ENCODE peak calls at places on chromosomes 2 and 18, in four cellular contexts. D, F, C and O are unnamed samples.

GRCh38 chr18:78735131-78736014 is 244.2 kb upstream of the SALL3 start:
- DNase-seq in D (no peak), F (no peak), C (no peak), O (no peak)

GRCh38 chr2:165015052-165015642 is 59.8 kb upstream of the SLC38A11 start:
- DNase-seq in D (peak), F (peak), C (peak), O (peak)

GRCh38 chr18:48026216-48026615 is 95.8 kb upstream of the SMAD2 start:
- DNase-seq in F (no peak), D (no peak), C (no peak), O (no peak)

GRCh38 chr2:118801154-118801553 is 46.3 kb downstream of the EN1 start:
- DNase-seq in F (no peak), D (no peak), C (no peak), O (no peak)

GRCh38 chr2:222364280-222364895 is 60.0 kb upstream of the SGPP2 start:
- DNase-seq in C (no peak), F (no peak), D (no peak), O (no peak)

GRCh38 chr2:175930504-175930903 is 71.6 kb downstream of the LNPK start:
- DNase-seq in F (no peak), D (no peak), C (no peak), O (no peak)

GRCh38 chr2:174012347-174013309 is 47.5 kb upstream of the SP3 start:
- DNase-seq in F (peak), C (peak), D (no peak), O (peak)

GRCh38 chr2:189254268-189254883 is 74.8 kb upstream of the COL5A2 start:
- DNase-seq in D (peak), F (peak), C (no peak), O (peak)

GRCh38 chr2:200357845-200358244 is 51.4 kb downstream of the SPATS2L start:
- DNase-seq in C (no peak), F (no peak), D (no peak), O (no peak)

GRCh38 chr2:45138904-45139303 is 129.7 kb upstream of the SIX2 start:
- DNase-seq in D (no peak), C (no peak), F (no peak), O (no peak)

GRCh38 chr2:88210132-88211004 is 40.2 kb downstream of the THNSL2 start:
- DNase-seq in F (no peak), D (no peak), C (no peak), O (no peak)

GRCh38 chr18:3493501-3494244 is 43.7 kb downstream of the TGIF1 start:
- DNase-seq in F (no peak), D (no peak), C (no peak), O (no peak)

GRCh38 chr18:34595673-34596072 is 114.4 kb upstream of the DTNA start:
- DNase-seq in F (no peak), D (no peak), C (no peak), O (no peak)

GRCh38 chr18:39842042-39842791 is 2112.8 kb upstream of the PIK3C3 start:
- DNase-seq in F (no peak), C (no peak), D (no peak), O (no peak)

GRCh38 chr18:55314615-55315237 is 273.3 kb downstream of the TCF4 start:
- DNase-seq in F (no peak), D (no peak), C (no peak), O (no peak)

GRCh38 chr2:39304200-39304599 is 60.4 kb upstream of the CDKL4 start:
- DNase-seq in C (no peak), F (no peak), D (no peak), O (no peak)

GRCh38 chr18:2070636-2071035 is 500.7 kb downstream of the METTL4 start:
- DNase-seq in F (no peak), D (no peak), C (no peak), O (peak)

GRCh38 chr2:75596784-75597183 is 36.0 kb upstream of the EVA1A start:
- DNase-seq in D (no peak), F (no peak), C (no peak), O (no peak)

GRCh38 chr2:72143441-72144356 is 4.0 kb downstream of the CYP26B1 start:
- DNase-seq in D (no peak), F (peak), C (no peak), O (no peak)

GRCh38 chr2:2199841-2200240 is 131.2 kb downstream of the MYT1L start:
- DNase-seq in C (no peak), D (no peak), F (no peak), O (no peak)

GRCh38 chr2:98768765-98769476 is 38.0 kb upstream of the MGAT4A start:
- DNase-seq in F (no peak), C (no peak), D (no peak), O (peak)

GRCh38 chr18:44180683-44181082 is 500.0 kb upstream of the SETBP1 start:
- DNase-seq in D (no peak), F (no peak), C (no peak), O (no peak)

GRCh38 chr18:79524181-79525078 is 128.7 kb downstream of the NFATC1 start:
- DNase-seq in C (peak), D (no peak), F (peak), O (no peak)

GRCh38 chr2:147297820-147298219 is 547.0 kb upstream of the ACVR2A start:
- DNase-seq in C (peak), F (no peak), D (no peak), O (no peak)

GRCh38 chr2:42844366-42844765 is 52.0 kb upstream of the HAAO start:
- DNase-seq in C (no peak), F (no peak), D (no peak), O (no peak)

GRCh38 chr2:226483745-226484619 is 315.6 kb downstream of the IRS1 start:
- DNase-seq in D (no peak), F (no peak), C (no peak), O (no peak)

GRCh38 chr2:224401641-224402342 is at the start of gene FAM124B:
- DNase-seq in F (peak), C (no peak), D (no peak), O (peak)

GRCh38 chr18:3114456-3114855 is 101.5 kb upstream of the LPIN2 start:
- DNase-seq in D (no peak), C (no peak), F (no peak), O (no peak)

GRCh38 chr2:207256026-207256425 is 90.3 kb upstream of the KLF7 start:
- DNase-seq in F (no peak), D (no peak), C (no peak), O (no peak)

GRCh38 chr2:153940511-153940910 is 68.8 kb downstream of the GALNT13 start:
- DNase-seq in D (peak), C (no peak), F (no peak), O (no peak)

GRCh38 chr2:221574231-221574570 is 2.1 kb upstream of the EPHA4 start:
- DNase-seq in F (no peak), C (no peak), D (no peak), O (no peak)